ENCODE peak calls at places on chromosomes 6 and 20, in ten cellular contexts. I is activated effector memory CD4-positive, alpha-beta T cell treated with anti-CD3 and anti-CD28 coated beads, Interleukin-2, amount 50 U/mL, for 16 hours; W is stimulated activated naive B cell treated with anti-CD40 and anti-IgM and Interleukin-4, amounts not matched to agents 10 μg/mL and 1 μg/mL and 100 μg/mL, for 72 hours; Z is activated T-cell treated with anti-CD3 and anti-CD28 coated beads, Interleukin-2, amount 50 U/mL, for 4 hours; F is EL; E is HCT116; B is stimulated activated CD8-positive, alpha-beta memory T cell treated with anti-CD3 and anti-CD28 coated beads, Interleukin-15, amount 100 ng/mL, for 24 hours; Q is right cardiac atrium; A is NCI-H69; O is HuH-7.5. K is an unnamed sample.

GRCh38 chr6:125809771-125810315 is 19.1 kb downstream of the NCOA7 start:
- DNase-seq in O (no peak), F (no peak), Z (no peak), B (no peak), I (no peak), E (no peak), A (peak), W (no peak), Q (no peak), K (no peak)

GRCh38 chr6:51477912-51478311 is 609.5 kb downstream of the PKHD1 start:
- DNase-seq in W (no peak), Z (no peak), B (no peak), O (no peak), F (no peak), A (peak), I (no peak), E (no peak), Q (no peak), K (no peak)

GRCh38 chr6:84588697-84589080 is 175.7 kb downstream of the TBX18 start:
- DNase-seq in E (no peak), B (no peak), I (no peak), O (no peak), A (no peak), Z (no peak), F (no peak), Q (no peak), W (no peak), K (peak)

GRCh38 chr20:60993647-60994046 is 258.4 kb upstream of the CDH4 start:
- DNase-seq in O (no peak), A (no peak), B (no peak), I (no peak), F (peak), Z (no peak), E (no peak), Q (no peak), W (no peak), K (peak)

GRCh38 chr6:155110721-155111120 is 115.6 kb downstream of the TIAM2 start:
- DNase-seq in B (no peak), I (no peak), Z (no peak), Q (no peak), F (no peak), O (no peak), W (no peak), A (no peak), E (no peak), K (no peak)

GRCh38 chr20:17710379-17711305 is 10.9 kb downstream of the BANF2 start:
- DNase-seq in F (no peak), Z (no peak), E (no peak), W (no peak), I (no peak), O (peak), B (no peak), A (no peak), Q (peak), K (peak)

GRCh38 chr6:27994616-27995015 is 37.6 kb downstream of the OR2B6 start:
- DNase-seq in O (no peak), Q (no peak), F (no peak), E (no peak), B (no peak), I (no peak), Z (no peak), A (no peak), W (no peak), K (no peak)

GRCh38 chr6:83252717-83253116 is 59.6 kb downstream of the RWDD2A start:
- DNase-seq in Z (no peak), F (peak), O (no peak), A (no peak), B (no peak), E (no peak), I (no peak), Q (no peak), W (no peak), K (no peak)

GRCh38 chr6:83920017-83920416 is 60.5 kb downstream of the CYB5R4 start:
- DNase-seq in O (no peak), E (no peak), I (no peak), Z (no peak), F (peak), B (no peak), W (no peak), Q (no peak), A (no peak), K (no peak)

GRCh38 chr6:30053682-30054081 is 7.4 kb upstream of the POLR1H start:
- DNase-seq in O (no peak), E (no peak), F (no peak), W (no peak), Q (no peak), I (no peak), Z (no peak), B (no peak), A (no peak), K (no peak)

GRCh38 chr6:152748843-152749242 is 1.8 kb upstream of the VIP start:
- DNase-seq in W (no peak), F (no peak), Q (no peak), Z (no peak), I (no peak), O (no peak), B (no peak), A (no peak), E (no peak), K (peak)

GRCh38 chr20:62068997-62069396 is 3.3 kb upstream of the TAF4 start:
- DNase-seq in Q (no peak), A (no peak), F (peak), E (no peak), W (no peak), O (no peak), B (no peak), Z (no peak), I (no peak), K (no peak)

GRCh38 chr20:45235995-45236394 is 14.8 kb downstream of the SEMG2 start:
- DNase-seq in B (no peak), W (no peak), A (no peak), I (no peak), Z (no peak), F (no peak), E (no peak), Q (no peak), O (no peak), K (no peak)

GRCh38 chr6:121436966-121437756 is 1.7 kb downstream of the GJA1 start:
- DNase-seq in A (peak), I (no peak), W (no peak), F (peak), E (no peak), Q (peak), B (no peak), O (no peak), Z (no peak), K (peak)

GRCh38 chr20:48283470-48284110 is 498.3 kb upstream of the SULF2 start:
- DNase-seq in Z (no peak), Q (peak), F (peak), O (no peak), I (no peak), B (no peak), A (peak), E (no peak), W (no peak), K (no peak)

GRCh38 chr6:107179004-107179403 is 63.7 kb upstream of the BEND3 start:
- DNase-seq in O (no peak), B (no peak), W (no peak), I (no peak), Q (no peak), E (peak), Z (no peak), A (peak), F (peak), K (peak)

GRCh38 chr6:52136055-52136454 is 48.6 kb upstream of the PKHD1 start:
- DNase-seq in Q (no peak), O (no peak), W (no peak), F (no peak), E (no peak), Z (no peak), I (no peak), B (no peak), A (no peak), K (no peak)

GRCh38 chr20:47814632-47815415 is 29.5 kb upstream of the SULF2 start:
- DNase-seq in Q (no peak), O (no peak), F (no peak), W (no peak), B (no peak), A (no peak), Z (no peak), E (no peak), I (peak), K (no peak)

GRCh38 chr20:47610247-47610944 is 108.7 kb downstream of the NCOA3 start:
- DNase-seq in E (peak), A (no peak), W (peak), Q (peak), F (peak), I (peak), Z (peak), B (peak), O (peak), K (peak)

GRCh38 chr6:158707120-158707519 is 57.3 kb downstream of the SYTL3 start:
- DNase-seq in I (no peak), O (no peak), Q (peak), B (no peak), F (peak), A (no peak), Z (no peak), W (no peak), E (peak), K (no peak)

GRCh38 chr20:21389368-21389767 is 8.0 kb downstream of the NKX2-4 start:
- DNase-seq in F (no peak), B (no peak), A (no peak), Q (no peak), Z (no peak), E (no peak), O (no peak), I (no peak), W (no peak), K (no peak)

GRCh38 chr20:2518096-2518495 is 9.4 kb upstream of the ZNF343 start:
- DNase-seq in B (no peak), O (no peak), Q (no peak), Z (no peak), W (no peak), I (no peak), E (no peak), F (no peak), A (no peak), K (no peak)

GRCh38 chr6:21740719-21741118 is 147.2 kb downstream of the SOX4 start:
- DNase-seq in I (no peak), B (no peak), A (peak), E (no peak), Z (no peak), F (no peak), O (no peak), W (no peak), Q (no peak), K (no peak)

GRCh38 chr20:39855799-39856198 is 833.2 kb downstream of the MAFB start:
- DNase-seq in Z (no peak), F (peak), B (no peak), A (no peak), O (no peak), W (no peak), Q (no peak), E (no peak), I (no peak), K (no peak)

GRCh38 chr6:7973603-7974002 is 63.0 kb upstream of the TXNDC5 start:
- DNase-seq in W (no peak), Q (no peak), B (no peak), Z (no peak), F (no peak), A (peak), O (no peak), I (no peak), E (no peak), K (no peak)

GRCh38 chr6:96899019-96899418 is 1.3 kb upstream of the NDUFAF4 start:
- DNase-seq in F (peak), I (no peak), Q (no peak), Z (no peak), B (no peak), W (no peak), A (peak), E (peak), O (no peak), K (peak)

GRCh38 chr20:14597206-14597715 is 259.8 kb upstream of the FLRT3 start:
- DNase-seq in Z (no peak), I (no peak), W (no peak), B (no peak), A (peak), E (no peak), O (no peak), Q (no peak), F (no peak), K (no peak)

GRCh38 chr20:47379433-47380150 is 23.1 kb upstream of the ZMYND8 start:
- DNase-seq in A (no peak), W (no peak), Q (no peak), O (no peak), B (no peak), Z (no peak), I (no peak), F (peak), E (no peak), K (no peak)

GRCh38 chr20:41618807-41619294 is 674 bp upstream of the CHD6 start:
- DNase-seq in E (no peak), A (peak), F (peak), W (no peak), Z (no peak), B (no peak), Q (no peak), O (peak), I (no peak), K (no peak)